ENCODE peak calls at places on chromosomes 6 and 20, in six cellular contexts. O is choroid plexus epithelial cell; S is psoas muscle; V is thoracic aorta; Y is stimulated activated naive B cell treated with anti-CD40 and anti-IgM and Interleukin-4, amounts not matched to agents 10 μg/mL and 1 μg/mL and 100 μg/mL, for 72 hours; G is iris pigment epithelial cell. H is an unnamed sample.

GRCh38 chr6:2875840-2876207 is 27.3 kb downstream of the SERPINB9 start:
- DNase-seq in G (peak; percentile 39), Y (peak; percentile 52), S (peak; percentile 65), V (no peak), O (peak; percentile 38), H (peak; percentile 76)

GRCh38 chr20:63821824-63822223 is 9.2 kb downstream of the ZBTB46 start:
- DNase-seq in V (no peak), Y (no peak), G (no peak), S (no peak), O (peak; percentile 24), H (no peak)

GRCh38 chr6:35731414-35731735 is 5.5 kb upstream of the ARMC12 start:
- DNase-seq in G (peak; percentile 85), V (peak; percentile 94), O (peak; percentile 92), S (peak; percentile 98), Y (peak; percentile 89), H (peak; percentile 93)

GRCh38 chr20:43363506-43363905 is 94.2 kb upstream of the SRSF6 start:
- DNase-seq in O (no peak), G (no peak), Y (no peak), V (no peak), S (no peak), H (no peak)

GRCh38 chr6:27865952-27866369 is 46.2 kb downstream of the OR2B2 start:
- DNase-seq in S (no peak), G (peak; percentile 6), Y (peak; percentile 61), O (no peak), V (no peak), H (peak; percentile 6)

GRCh38 chr20:32651537-32651936 is 22.2 kb downstream of the C20orf203 start:
- DNase-seq in G (no peak), Y (no peak), V (no peak), S (no peak), O (no peak), H (no peak)

GRCh38 chr6:33197431-33198048 is 2.9 kb downstream of the RXRB start:
- DNase-seq in V (no peak), O (peak; percentile 81), Y (no peak), G (peak; percentile 63), S (peak; percentile 63), H (peak; percentile 76)

GRCh38 chr6:125791151-125791819 is 525 bp downstream of the NCOA7 start:
- DNase-seq in V (no peak), S (no peak), O (peak; percentile 76), Y (no peak), G (peak; percentile 71), H (peak; percentile 60)

GRCh38 chr20:47705497-47705856 is 79.8 kb downstream of the SULF2 start:
- DNase-seq in O (no peak), Y (no peak), S (peak; percentile 54), V (no peak), G (no peak), H (no peak)

GRCh38 chr6:21501815-21502214 is 91.7 kb upstream of the SOX4 start:
- DNase-seq in V (no peak), S (no peak), Y (no peak), O (no peak), G (no peak), H (no peak)

GRCh38 chr6:142416179-142416578 is 114.4 kb downstream of the ADGRG6 start:
- DNase-seq in G (peak; percentile 99), Y (no peak), S (no peak), O (peak; percentile 96), V (no peak), H (no peak)

GRCh38 chr6:63578757-63579156 is 6.5 kb downstream of the LOC128125822 start:
- DNase-seq in S (no peak), Y (no peak), O (no peak), V (no peak), G (no peak), H (no peak)

GRCh38 chr6:115759051-115759450 is 301.6 kb downstream of the FRK start:
- DNase-seq in S (no peak), O (no peak), Y (no peak), G (no peak), V (no peak), H (no peak)

GRCh38 chr20:58597021-58597940 is 53.8 kb upstream of the STX16 start:
- DNase-seq in V (no peak), Y (no peak), G (no peak), O (no peak), S (peak; percentile 64), H (no peak)

GRCh38 chr6:44073612-44074382 is 53.5 kb downstream of the MRPL14 start:
- DNase-seq in S (no peak), V (no peak), O (no peak), G (no peak), Y (no peak), H (no peak)

GRCh38 chr6:25446815-25447569 is 167.8 kb downstream of the CARMIL1 start:
- DNase-seq in Y (no peak), G (no peak), V (no peak), O (no peak), S (no peak), H (no peak)

GRCh38 chr20:37734228-37734980 is 40.6 kb downstream of the CTNNBL1 start:
- DNase-seq in V (no peak), Y (no peak), S (no peak), G (peak; percentile 58), O (peak; percentile 71), H (no peak)

GRCh38 chr20:58716476-58717277 is 24.1 kb downstream of the NPEPL1 start:
- DNase-seq in S (peak; percentile 49), O (no peak), Y (no peak), G (no peak), V (no peak), H (no peak)

GRCh38 chr6:118770112-118770788 is 118.9 kb upstream of the CEP85L start:
- DNase-seq in Y (no peak), O (no peak), S (no peak), V (no peak), G (no peak), H (no peak)

GRCh38 chr20:46709459-46710148 is at the start of gene SLC2A10:
- DNase-seq in V (no peak), O (peak; percentile 52), S (peak; percentile 74), Y (no peak), G (peak; percentile 58), H (no peak)